ENCODE peak calls at places on chromosome 7, in four cellular contexts. B is coronary artery, I is MCF 10A, J is HFFc6. A is an unnamed sample.

GRCh38 chr7:74183653-74184450 is 9.7 kb downstream of the EIF4H start:
- DNase-seq in B (no peak), I (peak; percentile 46), J (no peak), A (no peak)

GRCh38 chr7:17944720-17945119 is 4.4 kb upstream of the SNX13 start:
- DNase-seq in B (no peak), I (no peak), J (no peak), A (no peak)

GRCh38 chr7:22201182-22201880 is 155.6 kb downstream of the RAPGEF5 start:
- DNase-seq in B (no peak), I (no peak), J (no peak), A (no peak)

GRCh38 chr7:85205754-85206153 is 18.9 kb upstream of the SEMA3D start:
- DNase-seq in B (no peak), I (no peak), J (no peak), A (no peak)

GRCh38 chr7:16951483-16952080 is 69.8 kb upstream of the AGR3 start:
- DNase-seq in B (no peak), I (no peak), J (no peak), A (no peak)

GRCh38 chr7:115603416-115603815 is 427.1 kb downstream of the TFEC start:
- DNase-seq in B (no peak), I (no peak), J (no peak), A (no peak)

GRCh38 chr7:120989571-120990220 is 1.2 kb downstream of the CPED1 start:
- DNase-seq in B (peak; percentile 77), I (no peak), J (no peak), A (peak; percentile 68)

GRCh38 chr7:25619963-25620799 is 391.9 kb upstream of the NPVF start:
- DNase-seq in B (no peak), I (no peak), J (no peak), A (peak; percentile 77)

GRCh38 chr7:17939670-17940301 is 508 bp downstream of the SNX13 start:
- DNase-seq in B (peak; percentile 75), I (peak; percentile 47), J (peak; percentile 18), A (peak; percentile 82)

GRCh38 chr7:28701731-28702130 is 256.4 kb downstream of the TRIL start:
- DNase-seq in B (no peak), I (no peak), J (no peak), A (no peak)

GRCh38 chr7:28558236-28558635 is 145.9 kb downstream of the CREB5 start:
- DNase-seq in B (no peak), I (no peak), J (no peak), A (no peak)

GRCh38 chr7:139559364-139560105 is 36.0 kb downstream of the CLEC2L start:
- DNase-seq in B (peak; percentile 8), I (no peak), J (no peak), A (no peak)

GRCh38 chr7:139562491-139562890 is 39.0 kb downstream of the CLEC2L start:
- DNase-seq in B (peak; percentile 29), I (no peak), J (no peak), A (no peak)

GRCh38 chr7:139560199-139560598 is 36.7 kb downstream of the CLEC2L start:
- DNase-seq in B (no peak), I (no peak), J (no peak), A (no peak)

GRCh38 chr7:139560678-139561077 is 37.2 kb downstream of the CLEC2L start:
- DNase-seq in B (peak; percentile 57), I (no peak), J (no peak), A (no peak)

DNA sequence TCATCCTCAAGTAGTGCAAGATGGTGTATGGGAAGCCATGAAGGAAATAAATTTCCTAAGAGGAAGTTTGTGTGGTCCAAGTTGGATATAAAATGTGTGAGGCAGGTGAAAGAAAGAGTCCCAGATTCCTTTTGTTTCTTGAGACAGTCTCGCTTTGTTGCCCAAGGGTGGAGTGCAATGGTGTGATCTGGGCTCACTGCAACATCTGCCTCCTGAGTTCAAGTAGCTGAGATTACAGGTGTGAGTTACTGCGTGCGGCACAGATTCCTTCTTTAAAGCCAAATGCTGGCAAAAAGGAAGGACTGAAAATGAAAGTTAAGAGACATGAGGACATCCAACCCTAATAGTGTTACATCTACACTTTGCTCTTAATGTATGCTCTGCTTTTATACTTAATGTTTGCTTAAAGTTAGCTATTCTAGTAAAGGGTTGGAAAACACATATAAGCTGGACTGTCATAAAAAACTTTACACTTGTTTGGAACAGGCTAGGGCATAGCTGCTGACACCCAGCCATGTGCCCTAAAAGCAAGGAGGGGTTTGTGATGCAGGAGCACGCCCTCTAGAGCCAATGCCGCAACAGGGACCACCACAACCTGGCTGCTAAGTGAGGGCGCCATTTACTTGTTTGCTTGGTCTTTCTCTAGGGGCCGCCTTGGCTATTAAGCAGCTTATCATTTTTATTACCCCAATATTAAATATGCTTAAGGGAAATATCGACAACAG is 34.5 kb downstream of the CLEC2L start:
- DNase-seq in B (no peak), I (no peak), J (no peak), A (no peak)
- TF ChIP-seq CTCF in B (no peak), I (no peak), J (peak; percentile 31), A (no peak)

DNA sequence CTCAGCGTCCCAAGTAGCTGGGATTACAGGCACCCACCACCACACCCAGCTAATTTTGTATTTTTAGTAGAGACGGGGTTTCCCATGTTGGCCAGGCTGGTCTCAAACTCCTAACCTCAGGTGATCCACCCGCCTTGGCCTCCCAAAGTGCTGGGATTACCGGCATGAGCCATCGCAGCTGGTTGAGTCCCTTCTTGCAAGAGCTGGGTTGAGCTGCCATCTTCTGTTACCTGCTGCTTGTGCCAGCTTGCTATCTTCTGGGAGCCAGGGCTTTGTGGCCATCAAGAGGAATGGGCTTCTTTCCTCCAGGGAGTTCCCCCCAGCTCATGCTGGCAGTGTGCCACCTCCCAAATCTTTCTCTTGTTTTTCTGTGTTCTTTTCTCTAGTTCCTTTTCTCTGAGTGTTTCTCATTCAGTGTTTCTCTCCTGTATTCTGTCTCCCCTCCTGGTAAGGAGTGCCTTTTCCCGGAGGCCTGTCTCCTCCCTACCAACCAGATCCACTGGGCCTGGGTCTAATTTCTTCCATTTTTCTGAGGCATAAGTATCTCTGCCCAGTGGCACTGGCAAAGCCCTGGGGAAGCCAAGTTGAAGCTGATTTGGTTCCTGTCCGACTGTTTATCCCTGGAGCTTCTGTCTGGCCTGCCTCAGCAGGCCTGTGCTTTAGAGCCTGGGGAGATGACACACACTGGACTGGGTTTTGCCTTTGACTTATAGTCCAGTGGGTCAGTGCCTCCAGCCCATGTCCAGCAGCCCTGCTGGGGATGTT is 3.7 kb downstream of the DBNL start:
- DNase-seq in B (peak; percentile 63), I (no peak), J (no peak), A (no peak)
- TF ChIP-seq CTCF in B (no peak), I (no peak), J (no peak), A (no peak)

GRCh38 chr7:2864999-2865670 is 21.0 kb upstream of the GNA12 start:
- DNase-seq in B (no peak), I (peak; percentile 79), J (peak; percentile 54), A (no peak)
- TF ChIP-seq CTCF in B (peak; percentile 90), I (peak; percentile 98), J (peak; percentile 98), A (peak; percentile 89)

GRCh38 chr7:106893591-106893990 is 28.5 kb downstream of the PIK3CG start:
- DNase-seq in B (no peak), I (peak; percentile 61), J (no peak), A (no peak)

GRCh38 chr7:106888204-106888603 is 23.1 kb downstream of the PIK3CG start:
- DNase-seq in B (no peak), I (no peak), J (no peak), A (no peak)

GRCh38 chr7:106895246-106895864 is 30.3 kb downstream of the PIK3CG start:
- DNase-seq in B (no peak), I (no peak), J (no peak), A (no peak)

GRCh38 chr7:106890952-106891351 is 25.9 kb downstream of the PIK3CG start:
- DNase-seq in B (no peak), I (no peak), J (no peak), A (no peak)

DNA sequence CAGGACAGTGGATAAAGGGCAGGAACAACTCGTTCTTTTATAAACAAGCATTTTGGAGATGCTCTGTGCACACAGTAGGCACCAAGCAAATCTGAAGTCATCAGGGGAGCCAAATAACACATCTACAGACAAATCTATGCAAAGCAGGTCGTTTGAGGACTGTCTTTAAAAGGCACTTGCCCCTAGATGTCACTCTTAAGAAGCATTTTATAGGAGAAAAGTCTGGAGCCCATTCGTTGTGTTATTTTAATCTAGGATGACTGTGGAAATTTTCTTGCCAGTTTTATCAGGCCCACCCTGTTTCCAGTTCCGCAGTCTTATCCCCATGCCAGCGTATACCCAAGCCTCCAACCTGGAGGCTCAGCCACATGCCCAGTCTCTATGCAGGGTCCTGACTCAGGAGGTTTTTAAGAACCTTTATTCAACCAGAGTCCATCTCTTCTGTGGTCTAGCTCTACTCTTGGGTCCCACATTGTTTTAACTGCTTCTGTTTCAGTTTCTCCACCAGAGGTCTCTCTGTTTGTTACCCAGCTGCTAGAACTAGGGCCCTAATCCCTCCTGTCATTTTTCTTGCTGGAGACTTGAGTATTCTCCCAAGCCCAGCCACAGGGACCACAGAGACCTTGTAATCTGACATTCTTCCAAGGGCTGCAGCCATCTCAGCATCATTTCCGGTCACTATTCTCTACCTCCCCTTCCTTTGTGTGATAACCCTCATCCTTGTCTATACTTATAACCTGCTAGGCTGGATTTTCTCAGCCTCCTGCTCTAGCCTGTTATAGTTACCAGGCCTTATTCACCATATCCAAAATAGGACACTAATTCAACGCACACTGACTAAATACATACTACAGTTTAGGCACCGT is 26.7 kb downstream of the PIK3CG start:
- DNase-seq in B (no peak), I (no peak), J (no peak), A (no peak)
- TF ChIP-seq CTCF in B (no peak), I (no peak), J (peak; percentile 30), A (no peak)

DNA sequence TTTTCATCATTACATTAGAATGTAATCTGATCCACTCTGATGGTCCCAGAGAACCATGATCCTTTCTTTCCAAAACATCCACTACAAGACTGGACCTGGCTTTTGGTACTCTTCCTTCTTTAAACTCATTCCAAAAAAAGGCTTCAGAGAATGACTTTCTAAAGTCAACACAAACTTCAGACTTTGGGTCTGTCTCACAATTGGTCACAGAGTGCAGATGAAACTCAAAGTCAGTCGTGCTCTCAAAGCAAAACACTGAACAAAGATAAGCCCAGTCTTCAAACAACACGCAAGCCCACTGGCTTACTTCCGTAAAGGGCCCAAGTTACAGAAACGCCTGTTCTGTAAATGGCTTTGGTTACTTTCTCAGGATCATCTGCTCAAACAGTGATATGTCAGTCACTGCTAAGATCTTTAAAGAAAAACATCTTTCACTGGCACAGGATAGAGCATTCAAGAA is 250.9 kb upstream of the MKLN1 start:
- DNase-seq in B (no peak), I (no peak), J (peak; percentile 14), A (no peak)
- TF ChIP-seq CTCF in B (no peak), I (no peak), J (no peak), A (no peak)

A was measured in kidney.